ENCODE peak calls at places on chromosomes 6 and 20, in five cellular contexts. One of them, this sample, is unnamed.

GRCh38 chr6:160259585-160259984 is 964 bp upstream of the SLC22A2 start:
- DNase-seq in ovary: no peak
- DNase-seq in spleen: no peak
- DNase-seq in AG04450: no peak
- DNase-seq in fibroblast of mammary gland: no peak
- DNase-seq in this sample: no peak

GRCh38 chr20:40777653-40778052 is 88.6 kb upstream of the MAFB start:
- DNase-seq in ovary: no peak
- DNase-seq in spleen: no peak
- DNase-seq in AG04450: no peak
- DNase-seq in fibroblast of mammary gland: no peak
- DNase-seq in this sample: no peak

GRCh38 chr6:155813548-155813947 is 357.9 kb upstream of the NOX3 start:
- DNase-seq in ovary: no peak
- DNase-seq in spleen: no peak
- DNase-seq in AG04450: no peak
- DNase-seq in fibroblast of mammary gland: no peak
- DNase-seq in this sample: no peak

GRCh38 chr6:153170511-153170910 is 39.4 kb upstream of the RGS17 start:
- DNase-seq in ovary: no peak
- DNase-seq in spleen: no peak
- DNase-seq in AG04450: no peak
- DNase-seq in fibroblast of mammary gland: peak
- DNase-seq in this sample: no peak

GRCh38 chr6:84278311-84278710 is 50.9 kb upstream of the CEP162 start:
- DNase-seq in ovary: no peak
- DNase-seq in spleen: no peak
- DNase-seq in AG04450: no peak
- DNase-seq in fibroblast of mammary gland: peak
- DNase-seq in this sample: no peak

GRCh38 chr6:69390125-69390524 is 406.7 kb downstream of the LMBRD1 start:
- DNase-seq in ovary: no peak
- DNase-seq in spleen: no peak
- DNase-seq in AG04450: no peak
- DNase-seq in fibroblast of mammary gland: no peak
- DNase-seq in this sample: no peak

GRCh38 chr6:80547827-80548226 is 441.4 kb downstream of the BCKDHB start:
- DNase-seq in ovary: no peak
- DNase-seq in spleen: no peak
- DNase-seq in AG04450: peak
- DNase-seq in fibroblast of mammary gland: peak
- DNase-seq in this sample: no peak

GRCh38 chr6:111957623-111958315 is 84.5 kb upstream of the FYN start:
- DNase-seq in ovary: no peak
- DNase-seq in spleen: no peak
- DNase-seq in AG04450: no peak
- DNase-seq in fibroblast of mammary gland: no peak
- DNase-seq in this sample: no peak

GRCh38 chr20:37882961-37883712 is 19.8 kb upstream of the VSTM2L start:
- DNase-seq in ovary: no peak
- DNase-seq in spleen: no peak
- DNase-seq in AG04450: no peak
- DNase-seq in fibroblast of mammary gland: no peak
- DNase-seq in this sample: no peak

GRCh38 chr6:108655840-108656650 is 95.3 kb downstream of the FOXO3 start:
- DNase-seq in ovary: peak
- DNase-seq in spleen: no peak
- DNase-seq in AG04450: peak
- DNase-seq in fibroblast of mammary gland: peak
- DNase-seq in this sample: no peak

DNA sequence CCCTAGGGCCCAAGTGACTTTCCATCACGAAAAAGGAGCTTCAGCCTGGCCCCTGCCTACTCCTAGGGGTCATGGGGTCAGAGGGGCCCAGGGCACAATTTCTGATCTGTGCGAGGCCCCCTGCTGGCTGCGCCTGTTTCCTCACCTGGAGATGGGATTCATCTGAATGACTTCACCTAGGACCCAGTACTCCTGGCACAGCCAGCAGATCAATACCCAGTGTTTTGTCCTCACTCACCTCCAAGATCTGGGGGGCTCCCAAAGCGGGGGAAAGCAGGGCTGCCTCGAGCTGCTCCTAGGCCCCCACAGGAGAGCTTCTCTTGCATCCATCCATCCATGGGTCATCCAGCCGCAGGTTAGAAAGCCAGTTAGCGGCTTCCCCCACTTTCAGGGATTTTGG is 33.8 kb downstream of the CD40 start:
- DNase-seq in ovary: no peak
- DNase-seq in spleen: peak
- DNase-seq in AG04450: no peak
- DNase-seq in fibroblast of mammary gland: no peak
- DNase-seq in this sample: no peak
- TF ChIP-seq CTCF in ovary: no peak
- TF ChIP-seq CTCF in spleen: no peak
- TF ChIP-seq CTCF in AG04450: peak
- TF ChIP-seq CTCF in fibroblast of mammary gland: peak
- TF ChIP-seq CTCF in this sample: peak

GRCh38 chr6:147506704-147507114 is 1.8 kb upstream of the SAMD5 start:
- DNase-seq in ovary: peak
- DNase-seq in spleen: peak
- DNase-seq in AG04450: no peak
- DNase-seq in fibroblast of mammary gland: peak
- DNase-seq in this sample: no peak
- H3K4me3 ChIP-seq in ovary: peak
- H3K4me3 ChIP-seq in spleen: no peak
- H3K4me3 ChIP-seq in AG04450: peak
- H3K4me3 ChIP-seq in fibroblast of mammary gland: peak
- H3K4me3 ChIP-seq in this sample: peak

GRCh38 chr6:113901482-113901881 is 44.3 kb downstream of the MARCKS start:
- DNase-seq in ovary: no peak
- DNase-seq in spleen: no peak
- DNase-seq in AG04450: no peak
- DNase-seq in fibroblast of mammary gland: peak
- DNase-seq in this sample: no peak

GRCh38 chr6:113903666-113904330 is 46.7 kb downstream of the MARCKS start:
- DNase-seq in ovary: peak
- DNase-seq in spleen: peak
- DNase-seq in AG04450: no peak
- DNase-seq in fibroblast of mammary gland: peak
- DNase-seq in this sample: no peak

GRCh38 chr6:113909224-113909856 is 52.2 kb downstream of the MARCKS start:
- DNase-seq in ovary: no peak
- DNase-seq in spleen: no peak
- DNase-seq in AG04450: peak
- DNase-seq in fibroblast of mammary gland: peak
- DNase-seq in this sample: no peak

GRCh38 chr6:113908801-113909200 is 51.7 kb downstream of the MARCKS start:
- DNase-seq in ovary: no peak
- DNase-seq in spleen: no peak
- DNase-seq in AG04450: no peak
- DNase-seq in fibroblast of mammary gland: no peak
- DNase-seq in this sample: no peak

GRCh38 chr6:113907107-113907506 is 50.0 kb downstream of the MARCKS start:
- DNase-seq in ovary: no peak
- DNase-seq in spleen: no peak
- DNase-seq in AG04450: no peak
- DNase-seq in fibroblast of mammary gland: no peak
- DNase-seq in this sample: no peak
- TF ChIP-seq CTCF in ovary: no peak
- TF ChIP-seq CTCF in spleen: no peak
- TF ChIP-seq CTCF in AG04450: no peak
- TF ChIP-seq CTCF in fibroblast of mammary gland: no peak
- TF ChIP-seq CTCF in this sample: no peak

DNA sequence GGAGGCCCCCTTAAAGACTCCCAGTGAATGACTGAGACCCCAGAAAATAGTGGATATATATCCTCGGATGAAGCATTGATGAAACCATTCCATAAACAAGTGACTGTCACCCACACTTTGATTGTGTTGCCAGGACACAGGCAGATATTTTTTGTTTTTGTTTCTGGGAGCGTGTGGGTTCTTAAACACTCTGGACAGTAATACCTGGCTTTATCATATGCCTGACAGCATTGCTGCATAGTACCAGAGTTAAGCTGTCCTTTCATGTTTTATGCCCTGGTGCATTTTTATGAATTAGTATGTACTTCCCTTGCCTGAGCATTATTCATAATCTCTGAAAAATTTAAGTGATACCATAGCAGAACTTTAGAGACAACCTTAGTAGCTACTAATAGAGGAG is 30.2 kb downstream of the SENP6 start:
- DNase-seq in ovary: no peak
- DNase-seq in spleen: no peak
- DNase-seq in AG04450: no peak
- DNase-seq in fibroblast of mammary gland: no peak
- DNase-seq in this sample: no peak
- H3K4me3 ChIP-seq in ovary: no peak
- H3K4me3 ChIP-seq in spleen: no peak
- H3K4me3 ChIP-seq in AG04450: no peak
- H3K4me3 ChIP-seq in fibroblast of mammary gland: no peak
- H3K4me3 ChIP-seq in this sample: no peak

GRCh38 chr20:45153756-45154155 is 20.9 kb upstream of the PI3 start:
- DNase-seq in ovary: no peak
- DNase-seq in spleen: no peak
- DNase-seq in AG04450: no peak
- DNase-seq in fibroblast of mammary gland: no peak
- DNase-seq in this sample: no peak

GRCh38 chr20:45157977-45158376 is 16.7 kb upstream of the PI3 start:
- DNase-seq in ovary: no peak
- DNase-seq in spleen: no peak
- DNase-seq in AG04450: no peak
- DNase-seq in fibroblast of mammary gland: peak
- DNase-seq in this sample: peak

GRCh38 chr20:45156728-45157127 is 18.0 kb upstream of the PI3 start:
- DNase-seq in ovary: no peak
- DNase-seq in spleen: no peak
- DNase-seq in AG04450: no peak
- DNase-seq in fibroblast of mammary gland: no peak
- DNase-seq in this sample: no peak

GRCh38 chr20:45153147-45153546 is 21.6 kb upstream of the PI3 start:
- DNase-seq in ovary: no peak
- DNase-seq in spleen: no peak
- DNase-seq in AG04450: no peak
- DNase-seq in fibroblast of mammary gland: no peak
- DNase-seq in this sample: no peak

DNA sequence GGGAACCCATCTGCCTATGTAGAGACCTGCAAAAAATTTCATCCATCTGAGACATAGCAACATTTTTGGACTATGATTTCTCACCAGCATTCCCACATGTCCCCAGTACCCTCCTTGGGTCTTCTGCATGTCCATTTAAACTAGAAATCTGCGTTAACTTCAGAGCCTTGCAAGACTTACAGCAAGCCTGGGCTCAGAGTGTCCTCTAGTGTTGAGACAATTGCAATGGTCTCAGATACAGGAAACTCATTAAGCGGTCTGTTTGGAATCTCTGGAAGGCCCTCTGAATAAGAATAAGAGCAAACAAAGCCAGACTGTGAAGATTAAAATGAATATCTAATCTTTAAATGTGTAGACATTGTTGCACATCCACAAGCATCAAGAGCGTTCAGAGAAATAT is 20.5 kb upstream of the PI3 start:
- DNase-seq in ovary: no peak
- DNase-seq in spleen: no peak
- DNase-seq in AG04450: no peak
- DNase-seq in fibroblast of mammary gland: no peak
- DNase-seq in this sample: no peak
- TF ChIP-seq CTCF in ovary: no peak
- TF ChIP-seq CTCF in spleen: no peak
- TF ChIP-seq CTCF in AG04450: peak
- TF ChIP-seq CTCF in fibroblast of mammary gland: no peak
- TF ChIP-seq CTCF in this sample: no peak

This sample was measured in retinal pigment epithelial cell.